ENCODE peak calls at places on chromosomes 16 and 17, in six cellular contexts. C is fibroblast of lung; L is body of pancreas; R is CD4-positive, alpha-beta memory T cell; W is esophagus squamous epithelium; F is ascending aorta. H is an unnamed sample. For H3K36me3, the result is how much of the 10 kb centered on the place peaks cover.

GRCh38 chr16:58020628-58021521 is 4.7 kb upstream of the MMP15 start:
- DNase-seq in C (no peak), L (peak), R (peak), W (no peak), F (no peak), H (peak)

GRCh38 chr17:27430882-27431491 is 25.3 kb upstream of the KSR1 start:
- DNase-seq in C (peak), L (peak), R (no peak), W (no peak), F (no peak), H (no peak)

GRCh38 chr17:66469088-66469442 is 166.7 kb downstream of the PRKCA start:
- DNase-seq in C (no peak), L (no peak), R (no peak), W (no peak), F (no peak), H (no peak)

GRCh38 chr17:49574945-49575523 is 637 bp upstream of the NXPH3 start:
- DNase-seq in C (no peak), L (no peak), R (no peak), W (no peak), F (no peak), H (no peak)

GRCh38 chr16:50251375-50252081 is 14.8 kb upstream of the ADCY7 start:
- DNase-seq in C (peak), L (peak), R (no peak), W (no peak), F (no peak), H (no peak)

GRCh38 chr17:9225305-9226101 is 204.2 kb downstream of the NTN1 start:
- DNase-seq in C (no peak), L (no peak), R (no peak), W (no peak), F (no peak), H (no peak)

GRCh38 chr16:71916397-71916920 is 21.1 kb downstream of the IST1 start:
- DNase-seq in C (peak), L (no peak), R (no peak), W (no peak), F (no peak), H (no peak)

GRCh38 chr17:19384723-19385391 is 2.1 kb downstream of the MFAP4 start:
- DNase-seq in C (peak), L (peak), R (no peak), W (no peak), F (peak), H (no peak)

GRCh38 chr17:40445769-40446468 is 2.7 kb downstream of the IGFBP4 start:
- DNase-seq in C (no peak), L (no peak), R (no peak), W (no peak), F (no peak), H (no peak)

GRCh38 chr17:58507123-58507634 is 7.3 kb downstream of the MTMR4 start:
- DNase-seq in C (no peak), L (no peak), R (no peak), W (no peak), F (no peak), H (no peak)

GRCh38 chr17:58503876-58504275 is 10.6 kb downstream of the MTMR4 start:
- DNase-seq in C (no peak), L (no peak), R (no peak), W (no peak), F (no peak), H (no peak)

GRCh38 chr17:58504826-58505351 is 9.5 kb downstream of the MTMR4 start:
- DNase-seq in C (no peak), L (no peak), R (no peak), W (no peak), F (no peak), H (peak)

GRCh38 chr17:58508341-58509067 is 5.9 kb downstream of the MTMR4 start:
- DNase-seq in C (no peak), L (no peak), R (no peak), W (no peak), F (no peak), H (no peak)

GRCh38 chr17:58506354-58507080 is 7.9 kb downstream of the MTMR4 start:
- DNase-seq in C (no peak), L (no peak), R (no peak), W (no peak), F (no peak), H (no peak)
- H3K27ac ChIP-seq in C (no peak), L (no peak), R (no peak), W (no peak), F (no peak), H (no peak)

DNA sequence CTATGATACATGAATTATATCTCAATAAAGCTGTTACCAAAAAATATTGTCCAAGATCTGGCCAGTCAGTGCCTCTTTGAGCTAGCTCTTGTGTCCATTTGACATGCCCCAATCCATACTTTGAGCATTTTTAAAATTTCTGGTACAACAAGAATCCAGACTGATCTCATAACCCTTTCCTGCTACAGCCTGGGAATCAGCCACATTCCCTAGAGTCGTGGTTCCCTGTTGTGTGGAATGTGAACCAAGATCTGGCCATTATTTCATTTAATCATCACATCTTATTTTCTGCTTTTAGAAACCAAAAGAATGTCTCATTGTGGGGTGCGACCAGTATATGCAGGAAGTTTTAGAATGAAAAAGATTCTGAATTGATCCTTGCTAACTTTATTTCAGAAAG is 34.3 kb upstream of the RPRML start:
- DNase-seq in C (peak), L (no peak), R (no peak), W (no peak), F (no peak), H (no peak)
- H3K36me3 ChIP-seq in C (under half), L (under half), R (under half), W (under half), F (under half), H (under half)

DNA sequence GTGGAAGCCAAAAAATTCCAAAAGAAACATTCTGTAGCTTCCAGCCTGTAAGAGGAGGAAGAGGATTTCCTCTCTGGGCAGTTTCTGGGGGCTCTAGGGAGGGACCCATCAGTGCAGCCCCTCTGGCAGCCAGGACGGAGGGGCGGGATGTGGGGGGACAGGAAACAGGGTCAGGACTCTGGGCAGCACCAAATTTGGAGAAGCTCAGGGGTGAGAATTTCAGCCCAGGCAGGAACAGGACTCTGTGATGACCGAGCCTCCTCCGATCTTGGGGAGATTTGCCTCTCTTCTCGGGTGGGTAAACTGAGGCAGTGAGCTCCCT is 18.4 kb upstream of the CIBAR2 start:
- DNase-seq in C (no peak), L (no peak), R (no peak), W (no peak), F (no peak), H (no peak)
- H3K27ac ChIP-seq in C (peak), L (peak), R (no peak), W (peak), F (peak), H (no peak)

DNA sequence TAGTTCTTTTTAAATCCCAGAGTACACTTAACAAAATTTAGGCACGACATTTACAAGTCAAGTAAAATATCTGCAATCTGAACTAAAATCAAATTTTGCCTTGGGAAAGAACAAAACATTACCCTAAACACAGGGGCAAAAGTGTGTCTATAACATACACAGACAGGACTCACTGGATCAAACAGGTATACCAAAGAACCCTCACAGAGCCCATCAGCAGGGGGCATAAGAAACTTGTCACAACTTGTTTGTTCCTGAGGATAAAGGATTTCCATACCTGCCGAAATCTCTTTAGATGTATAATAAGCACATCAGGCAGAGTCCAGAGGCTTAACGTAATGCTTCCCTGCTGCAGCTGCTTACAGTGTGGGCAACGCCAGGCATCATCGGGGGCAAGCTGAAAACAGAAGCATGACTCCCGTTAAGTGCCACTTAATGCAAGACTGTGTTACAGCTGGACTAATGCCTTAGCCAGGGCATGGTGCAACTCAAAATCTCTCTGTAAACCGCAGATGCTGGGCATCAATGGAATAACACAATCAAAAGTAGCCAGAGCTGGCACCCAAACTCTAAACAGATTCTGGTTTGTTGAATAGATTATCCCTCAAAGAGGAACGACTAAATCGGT is 67.0 kb downstream of the USP31 start:
- DNase-seq in C (peak), L (no peak), R (no peak), W (no peak), F (no peak), H (no peak)
- H3K36me3 ChIP-seq in C (under half), L (under half), R (under half), W (under half), F (under half), H (under half)

GRCh38 chr17:78861229-78861628 is 20.6 kb upstream of the USP36 start:
- DNase-seq in C (no peak), L (no peak), R (no peak), W (no peak), F (no peak), H (no peak)
- H3K27ac ChIP-seq in C (peak), L (peak), R (no peak), W (no peak), F (peak), H (no peak)

GRCh38 chr17:4307179-4307930 is 43.6 kb upstream of the ANKFY1 start:
- DNase-seq in C (no peak), L (no peak), R (no peak), W (no peak), F (no peak), H (no peak)

GRCh38 chr17:4304417-4305027 is 40.7 kb upstream of the ANKFY1 start:
- DNase-seq in C (no peak), L (peak), R (peak), W (no peak), F (no peak), H (peak)

GRCh38 chr17:4301066-4301465 is 37.3 kb upstream of the ANKFY1 start:
- DNase-seq in C (no peak), L (no peak), R (no peak), W (no peak), F (no peak), H (no peak)

GRCh38 chr17:4310349-4311060 is 46.7 kb upstream of the ANKFY1 start:
- DNase-seq in C (peak), L (peak), R (no peak), W (no peak), F (no peak), H (no peak)

DNA sequence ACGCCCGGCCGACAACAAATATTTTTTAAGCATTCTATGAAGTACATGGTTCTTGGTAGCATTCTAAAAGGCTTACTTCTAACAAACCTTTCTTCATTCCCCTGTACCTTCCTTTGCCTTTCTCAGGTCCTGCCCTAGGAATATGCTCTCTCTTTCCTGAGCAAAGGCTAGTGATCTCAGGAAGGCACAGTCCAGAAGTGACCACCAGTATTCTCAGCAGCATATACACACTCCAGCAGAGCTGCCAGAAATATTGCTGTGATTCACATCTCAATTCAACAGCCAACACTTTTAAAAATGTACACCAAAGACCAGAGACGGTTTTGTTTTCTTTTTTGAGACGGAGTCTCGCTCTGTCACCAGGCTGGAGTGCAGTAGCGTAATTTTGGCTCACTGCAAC is 41.4 kb upstream of the ANKFY1 start:
- DNase-seq in C (no peak), L (no peak), R (no peak), W (no peak), F (no peak), H (no peak)
- H3K36me3 ChIP-seq in C (under half), L (under half), R (under half), W (under half), F (under half), H (under half)

GRCh38 chr17:57338257-57338919 is 82.1 kb downstream of the MSI2 start:
- DNase-seq in C (no peak), L (no peak), R (no peak), W (no peak), F (no peak), H (no peak)
- H3K27ac ChIP-seq in C (no peak), L (no peak), R (no peak), W (no peak), F (no peak), H (no peak)

GRCh38 chr16:11735801-11736200 is 6.9 kb downstream of the TXNDC11 start:
- DNase-seq in C (no peak), L (no peak), R (no peak), W (no peak), F (no peak), H (peak)

GRCh38 chr16:11736903-11737302 is 5.8 kb downstream of the TXNDC11 start:
- DNase-seq in C (no peak), L (no peak), R (no peak), W (no peak), F (no peak), H (peak)

GRCh38 chr16:11734653-11735043 is 8.0 kb downstream of the TXNDC11 start:
- DNase-seq in C (no peak), L (no peak), R (no peak), W (no peak), F (no peak), H (peak)

GRCh38 chr16:11737678-11738077 is 5.0 kb downstream of the TXNDC11 start:
- DNase-seq in C (no peak), L (no peak), R (no peak), W (no peak), F (no peak), H (peak)

DNA sequence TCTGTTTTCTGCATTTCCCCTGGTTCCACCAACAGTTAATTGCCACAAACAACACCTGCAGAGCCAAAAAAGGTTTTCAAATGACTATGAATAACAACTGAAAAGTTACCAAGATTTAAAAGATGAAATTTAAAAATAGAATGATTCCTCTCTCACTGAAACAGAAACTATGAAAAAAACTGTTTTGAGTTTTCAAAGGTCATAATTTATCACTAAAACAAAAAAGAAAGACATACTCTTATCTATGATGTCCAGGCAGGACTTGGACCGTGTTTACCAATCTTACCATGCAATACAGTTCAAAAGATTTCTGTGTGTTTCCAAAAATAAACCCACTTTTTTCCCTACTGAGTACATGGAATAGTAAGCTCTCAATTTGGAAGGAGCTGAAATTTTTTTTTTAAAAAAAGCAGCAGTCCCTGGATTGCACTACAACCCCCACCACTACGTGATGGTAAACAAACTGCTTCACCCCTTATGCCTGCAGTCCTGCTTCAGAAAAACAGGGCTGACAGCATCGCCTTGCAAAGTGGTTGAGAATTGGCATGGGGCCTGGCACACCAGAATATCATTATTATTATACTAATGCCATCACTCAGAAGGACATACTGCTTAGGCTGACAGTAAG is 8.5 kb downstream of the TXNDC11 start:
- DNase-seq in C (no peak), L (no peak), R (no peak), W (no peak), F (no peak), H (peak)
- H3K36me3 ChIP-seq in C (under half), L (under half), R (half or more), W (under half), F (under half), H (under half)

H was measured in MM.1S.